ENCODE peak calls at places on chromosomes 13 and 19, in five cellular contexts. Q is naive thymus-derived CD4-positive, alpha-beta T cell; V is fibroblast of lung; I is MM.1S; O is HCT116. X is an unnamed sample.

GRCh38 chr19:11092181-11092538 is 2.9 kb downstream of the LDLR start:
- DNase-seq in Q (peak; percentile 79), V (peak; percentile 64), I (no peak), O (peak; percentile 56), X (no peak)

GRCh38 chr19:6769006-6769637 is 1.9 kb upstream of the SH2D3A start:
- DNase-seq in Q (no peak), V (peak; percentile 47), I (peak; percentile 26), O (no peak), X (peak; percentile 27)

GRCh38 chr19:54339646-54340358 is 840 bp upstream of the LILRA4 start:
- DNase-seq in Q (no peak), V (no peak), I (no peak), O (no peak), X (no peak)

GRCh38 chr13:113864303-113864890 is 521 bp upstream of the GAS6 start:
- DNase-seq in Q (no peak), V (no peak), I (no peak), O (no peak), X (no peak)

GRCh38 chr13:38950987-38951386 is 39.6 kb downstream of the STOML3 start:
- DNase-seq in Q (no peak), V (no peak), I (no peak), O (no peak), X (no peak)

GRCh38 chr13:76672422-76672821 is 213.8 kb downstream of the KCTD12 start:
- DNase-seq in Q (no peak), V (peak; percentile 42), I (no peak), O (no peak), X (no peak)

GRCh38 chr19:56973713-56974553 is 133.4 kb upstream of the PEG3 start:
- DNase-seq in Q (no peak), V (no peak), I (no peak), O (no peak), X (no peak)

GRCh38 chr19:10268077-10268476 is 2.8 kb upstream of the ICAM1 start:
- DNase-seq in Q (no peak), V (no peak), I (no peak), O (no peak), X (no peak)

GRCh38 chr13:56378566-56378965 is 762.2 kb upstream of the PRR20A start:
- DNase-seq in Q (no peak), V (no peak), I (no peak), O (no peak), X (no peak)

GRCh38 chr19:10654610-10655456 is 687 bp downstream of the ILF3 start:
- DNase-seq in Q (peak; percentile 41), V (no peak), I (peak; percentile 40), O (no peak), X (peak; percentile 45)

GRCh38 chr13:90272356-90272755 is 1075.1 kb upstream of the MIR17HG start:
- DNase-seq in Q (no peak), V (peak; percentile 26), I (no peak), O (no peak), X (no peak)

GRCh38 chr13:24672141-24673132 is 7.8 kb upstream of the ATP12A start:
- DNase-seq in Q (no peak), V (no peak), I (no peak), O (no peak), X (no peak)

GRCh38 chr13:113862191-113862765 is 1.6 kb downstream of the GAS6 start:
- DNase-seq in Q (no peak), V (peak; percentile 28), I (peak; percentile 51), O (no peak), X (no peak)

GRCh38 chr19:1001538-1002166 is 1.4 kb downstream of the GRIN3B start:
- DNase-seq in Q (peak; percentile 51), V (no peak), I (peak; percentile 53), O (no peak), X (peak; percentile 83)

GRCh38 chr19:51259348-51260245 is 8.7 kb downstream of the SIGLECL1 start:
- DNase-seq in Q (no peak), V (peak; percentile 17), I (no peak), O (peak; percentile 41), X (peak; percentile 51)

GRCh38 chr13:99353836-99354235 is 46.6 kb upstream of the GPR183 start:
- DNase-seq in Q (no peak), V (no peak), I (no peak), O (no peak), X (no peak)

GRCh38 chr13:60146491-60146890 is 17.2 kb downstream of the DIAPH3 start:
- DNase-seq in Q (no peak), V (peak; percentile 83), I (no peak), O (no peak), X (no peak)

GRCh38 chr13:72960541-72960940 is 98.3 kb upstream of the KLF5 start:
- DNase-seq in Q (no peak), V (no peak), I (no peak), O (no peak), X (peak; percentile 67)

GRCh38 chr19:23461120-23461519 is 65.8 kb upstream of the ZNF91 start:
- DNase-seq in Q (no peak), V (no peak), I (no peak), O (no peak), X (no peak)

GRCh38 chr19:38490861-38491260 is 57.4 kb downstream of the RYR1 start:
- DNase-seq in Q (no peak), V (no peak), I (no peak), O (no peak), X (no peak)

GRCh38 chr13:62302341-62302740 is 886.7 kb upstream of the PCDH20 start:
- DNase-seq in Q (no peak), V (peak; percentile 59), I (no peak), O (no peak), X (no peak)
- H3K27me3 ChIP-seq in Q (no peaks in the 10 kb centered on the region), V (no peaks in the 10 kb centered on the region), I (no peaks in the 10 kb centered on the region), O (no peaks in the 10 kb centered on the region), X (no peaks in the 10 kb centered on the region)

DNA sequence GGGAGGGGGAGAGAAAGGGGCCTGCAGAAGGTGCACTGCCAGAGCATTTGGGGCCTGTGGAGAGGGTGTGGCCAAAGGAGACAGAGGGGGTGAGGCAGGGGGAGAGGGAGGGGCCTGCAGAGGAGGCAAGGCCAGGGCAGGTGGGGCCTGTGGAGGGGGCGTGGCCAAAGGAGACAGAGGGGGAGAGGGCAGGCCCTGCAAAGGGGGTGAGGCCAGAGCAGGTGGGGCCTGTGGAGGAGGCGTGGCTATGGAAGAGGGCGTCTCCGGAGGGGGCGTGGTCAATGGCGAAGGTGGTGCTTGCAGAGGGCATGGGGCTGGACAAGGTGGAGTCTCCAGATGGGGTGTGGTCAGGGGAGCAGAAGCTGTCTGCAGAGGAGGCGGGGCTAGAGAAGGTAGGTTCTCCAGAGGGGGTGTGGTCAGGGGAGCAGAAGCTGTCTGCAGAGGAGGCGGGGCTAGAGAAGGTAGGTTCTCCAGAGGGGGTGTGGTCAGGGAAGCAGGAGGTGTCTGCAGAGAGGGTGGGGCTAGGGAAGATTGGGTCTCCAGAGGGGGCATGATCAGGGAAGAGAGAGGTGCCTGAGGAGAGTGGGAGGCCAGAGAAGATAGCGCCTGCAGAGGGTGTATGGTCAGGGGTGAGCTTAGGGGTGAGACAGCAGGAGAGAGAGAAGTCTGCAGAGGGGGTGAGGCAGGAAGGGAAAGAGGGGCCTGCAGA is 3.5 kb downstream of the PRR36 start:
- DNase-seq in Q (peak; percentile 79), V (peak; percentile 10), I (peak; percentile 78), O (peak; percentile 95), X (peak; percentile 66)
- H3K4me3 ChIP-seq in Q (no peak overlapping the region), V (no peak overlapping the region), I (no peak overlapping the region), O (peak overlapping the region; percentile 16), X (no peak overlapping the region)

GRCh38 chr19:46065486-46065885 is 24.7 kb upstream of the IGFL4 start:
- DNase-seq in Q (no peak), V (peak; percentile 49), I (no peak), O (no peak), X (no peak)
- H3K4me1 ChIP-seq in Q (no peaks in the 10 kb centered on the region), V (peaks cover 7% of the 10 kb centered on the region), I (peaks cover 6% of the 10 kb centered on the region), O (peaks cover 35% of the 10 kb centered on the region), X (no peaks in the 10 kb centered on the region)

DNA sequence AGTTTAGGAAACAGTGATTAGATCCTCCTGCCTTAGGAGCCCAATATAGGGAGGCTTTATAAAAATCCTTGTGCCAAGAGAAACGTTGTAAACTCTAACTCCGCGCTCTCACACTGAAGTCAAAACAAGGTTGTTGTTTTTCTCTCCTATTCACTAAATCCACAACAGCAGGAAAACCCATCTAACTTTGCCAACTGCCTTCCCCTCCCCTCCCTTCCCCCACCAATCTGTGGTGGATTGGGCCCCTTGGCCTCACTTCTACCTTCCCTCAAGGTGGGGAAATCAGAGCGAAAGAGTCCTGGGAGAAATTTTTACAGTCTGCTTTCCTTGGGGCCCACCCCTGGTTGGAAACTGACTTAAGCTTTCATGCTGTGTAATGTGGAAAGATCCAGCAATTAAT is 1.4 kb downstream of the DHRS12 start:
- DNase-seq in Q (no peak), V (no peak), I (no peak), O (no peak), X (no peak)
- H3K27me3 ChIP-seq in Q (no peaks in the 10 kb centered on the region), V (no peaks in the 10 kb centered on the region), I (no peaks in the 10 kb centered on the region), O (no peaks in the 10 kb centered on the region), X (no peaks in the 10 kb centered on the region)

X was measured in HAP-1.